ENCODE peak calls at places on chromosome 20, in four cellular contexts. One of them, this sample, is unnamed.

GRCh38 chr20:34977365-34978091 is 21.9 kb downstream of the MYH7B start:
- DNase-seq in K562: peak; percentile 57
- DNase-seq in GM12878: no peak
- DNase-seq in HepG2: peak; percentile 56
- DNase-seq in this sample: no peak

GRCh38 chr20:33733654-33734576 is 2.1 kb downstream of the ZNF341 start:
- DNase-seq in K562: no peak
- DNase-seq in GM12878: peak; percentile 37
- DNase-seq in HepG2: peak; percentile 94
- DNase-seq in this sample: peak; percentile 19

GRCh38 chr20:19552144-19552895 is 205.7 kb upstream of the RIN2 start:
- DNase-seq in K562: no peak
- DNase-seq in GM12878: no peak
- DNase-seq in HepG2: peak; percentile 12
- DNase-seq in this sample: peak; percentile 74

GRCh38 chr20:9035129-9035528 is 33.8 kb upstream of the PLCB4 start:
- DNase-seq in K562: no peak
- DNase-seq in GM12878: no peak
- DNase-seq in HepG2: no peak
- DNase-seq in this sample: no peak

GRCh38 chr20:5181955-5182354 is 55.1 kb downstream of the CDS2 start:
- DNase-seq in K562: no peak
- DNase-seq in GM12878: no peak
- DNase-seq in HepG2: no peak
- DNase-seq in this sample: no peak

GRCh38 chr20:34579191-34579661 is 20.7 kb downstream of the MAP1LC3A start:
- DNase-seq in K562: peak; percentile 17
- DNase-seq in GM12878: no peak
- DNase-seq in HepG2: peak; percentile 45
- DNase-seq in this sample: no peak

GRCh38 chr20:61933951-61934715 is 131.5 kb downstream of the TAF4 start:
- DNase-seq in K562: no peak
- DNase-seq in GM12878: no peak
- DNase-seq in HepG2: no peak
- DNase-seq in this sample: peak; percentile 41

GRCh38 chr20:47217482-47218446 is 138.7 kb downstream of the ZMYND8 start:
- DNase-seq in K562: no peak
- DNase-seq in GM12878: no peak
- DNase-seq in HepG2: no peak
- DNase-seq in this sample: no peak

GRCh38 chr20:3847419-3847940 is 846 bp downstream of the MAVS start:
- DNase-seq in K562: no peak
- DNase-seq in GM12878: no peak
- DNase-seq in HepG2: no peak
- DNase-seq in this sample: no peak

GRCh38 chr20:39277185-39277584 is 315.0 kb downstream of the DHX35 start:
- DNase-seq in K562: no peak
- DNase-seq in GM12878: no peak
- DNase-seq in HepG2: no peak
- DNase-seq in this sample: no peak

GRCh38 chr20:43904195-43904594 is 10.5 kb upstream of the TOX2 start:
- DNase-seq in K562: no peak
- DNase-seq in GM12878: no peak
- DNase-seq in HepG2: peak; percentile 77
- DNase-seq in this sample: peak; percentile 22

GRCh38 chr20:14383326-14383725 is 45.9 kb upstream of the FLRT3 start:
- DNase-seq in K562: no peak
- DNase-seq in GM12878: no peak
- DNase-seq in HepG2: no peak
- DNase-seq in this sample: no peak

GRCh38 chr20:48897298-48898044 is 24.0 kb upstream of the ARFGEF2 start:
- DNase-seq in K562: no peak
- DNase-seq in GM12878: no peak
- DNase-seq in HepG2: no peak
- DNase-seq in this sample: no peak

GRCh38 chr20:19886666-19887288 is 128.7 kb downstream of the RIN2 start:
- DNase-seq in K562: no peak
- DNase-seq in GM12878: no peak
- DNase-seq in HepG2: no peak
- DNase-seq in this sample: no peak

GRCh38 chr20:11814276-11814675 is 103.4 kb upstream of the BTBD3 start:
- DNase-seq in K562: no peak
- DNase-seq in GM12878: no peak
- DNase-seq in HepG2: no peak
- DNase-seq in this sample: no peak

GRCh38 chr20:46011631-46012482 is 3.1 kb downstream of the MMP9 start:
- DNase-seq in K562: peak; percentile 95
- DNase-seq in GM12878: no peak
- DNase-seq in HepG2: peak; percentile 46
- DNase-seq in this sample: peak; percentile 100

GRCh38 chr20:61662946-61663460 is 402.7 kb downstream of the TAF4 start:
- DNase-seq in K562: no peak
- DNase-seq in GM12878: no peak
- DNase-seq in HepG2: no peak
- DNase-seq in this sample: no peak

GRCh38 chr20:5067877-5068276 is 51.9 kb downstream of the PCNA start:
- DNase-seq in K562: no peak
- DNase-seq in GM12878: no peak
- DNase-seq in HepG2: no peak
- DNase-seq in this sample: no peak

GRCh38 chr20:41510224-41510623 is 108.0 kb downstream of the CHD6 start:
- DNase-seq in K562: no peak
- DNase-seq in GM12878: no peak
- DNase-seq in HepG2: no peak
- DNase-seq in this sample: no peak

GRCh38 chr20:50107086-50107645 is 5.8 kb downstream of the UBE2V1 start:
- DNase-seq in K562: no peak
- DNase-seq in GM12878: no peak
- DNase-seq in HepG2: no peak
- DNase-seq in this sample: no peak

GRCh38 chr20:62332421-62332820 is 29.6 kb downstream of the ADRM1 start:
- DNase-seq in K562: no peak
- DNase-seq in GM12878: no peak
- DNase-seq in HepG2: no peak
- DNase-seq in this sample: no peak

GRCh38 chr20:1443085-1443484 is 23.6 kb downstream of the NSFL1C start:
- DNase-seq in K562: no peak
- DNase-seq in GM12878: no peak
- DNase-seq in HepG2: no peak
- DNase-seq in this sample: no peak

GRCh38 chr20:17992847-17993508 is 24.2 kb downstream of the MGME1 start:
- DNase-seq in K562: no peak
- DNase-seq in GM12878: no peak
- DNase-seq in HepG2: no peak
- DNase-seq in this sample: no peak

GRCh38 chr20:50320910-50321796 is 130.5 kb downstream of the CEBPB start:
- DNase-seq in K562: peak; percentile 91
- DNase-seq in GM12878: no peak
- DNase-seq in HepG2: peak; percentile 85
- DNase-seq in this sample: peak; percentile 90

GRCh38 chr20:61968932-61969331 is 96.7 kb downstream of the TAF4 start:
- DNase-seq in K562: no peak
- DNase-seq in GM12878: no peak
- DNase-seq in HepG2: no peak
- DNase-seq in this sample: no peak

GRCh38 chr20:438581-439469 is 23.5 kb downstream of the TBC1D20 start:
- DNase-seq in K562: no peak
- DNase-seq in GM12878: peak; percentile 13
- DNase-seq in HepG2: no peak
- DNase-seq in this sample: no peak

GRCh38 chr20:2005359-2005758 is 11.5 kb upstream of the PDYN start:
- DNase-seq in K562: no peak
- DNase-seq in GM12878: no peak
- DNase-seq in HepG2: no peak
- DNase-seq in this sample: no peak

GRCh38 chr20:25750765-25751696 is 54.4 kb upstream of the ZNF337 start:
- DNase-seq in K562: peak; percentile 45
- DNase-seq in GM12878: peak; percentile 9
- DNase-seq in HepG2: peak; percentile 70
- DNase-seq in this sample: peak; percentile 59

GRCh38 chr20:45611054-45611453 is 18.5 kb upstream of the WFDC10A start:
- DNase-seq in K562: peak; percentile 42
- DNase-seq in GM12878: no peak
- DNase-seq in HepG2: no peak
- DNase-seq in this sample: no peak

GRCh38 chr20:6632187-6632586 is 135.3 kb upstream of the BMP2 start:
- DNase-seq in K562: peak; percentile 1
- DNase-seq in GM12878: no peak
- DNase-seq in HepG2: peak; percentile 25
- DNase-seq in this sample: no peak

GRCh38 chr20:50977066-50978045 is 18.7 kb downstream of the MOCS3 start:
- DNase-seq in K562: no peak
- DNase-seq in GM12878: no peak
- DNase-seq in HepG2: no peak
- DNase-seq in this sample: no peak

GRCh38 chr20:62617711-62618483 is 24.4 kb upstream of the SLCO4A1 start:
- DNase-seq in K562: no peak
- DNase-seq in GM12878: no peak
- DNase-seq in HepG2: peak; percentile 35
- DNase-seq in this sample: no peak

GRCh38 chr20:21505161-21505809 is 8.6 kb downstream of the NKX2-2 start:
- DNase-seq in K562: peak; percentile 66
- DNase-seq in GM12878: no peak
- DNase-seq in HepG2: peak; percentile 55
- DNase-seq in this sample: peak; percentile 94

GRCh38 chr20:48600470-48600945 is 227.3 kb downstream of the PREX1 start:
- DNase-seq in K562: no peak
- DNase-seq in GM12878: no peak
- DNase-seq in HepG2: no peak
- DNase-seq in this sample: no peak

GRCh38 chr20:40493071-40493470 is 196.0 kb downstream of the MAFB start:
- DNase-seq in K562: no peak
- DNase-seq in GM12878: no peak
- DNase-seq in HepG2: no peak
- DNase-seq in this sample: no peak

GRCh38 chr20:47487175-47487917 is 14.3 kb upstream of the NCOA3 start:
- DNase-seq in K562: peak; percentile 71
- DNase-seq in GM12878: peak; percentile 99
- DNase-seq in HepG2: no peak
- DNase-seq in this sample: no peak

GRCh38 chr20:52481443-52481842 is 289.9 kb upstream of the ZFP64 start:
- DNase-seq in K562: peak; percentile 30
- DNase-seq in GM12878: no peak
- DNase-seq in HepG2: no peak
- DNase-seq in this sample: no peak

GRCh38 chr20:44909872-44910689 is at the start of gene PABPC1L:
- DNase-seq in K562: peak; percentile 88
- DNase-seq in GM12878: peak; percentile 13
- DNase-seq in HepG2: peak; percentile 78
- DNase-seq in this sample: peak; percentile 90

GRCh38 chr20:32439132-32439829 is 81.2 kb downstream of the ASXL1 start:
- DNase-seq in K562: peak; percentile 20
- DNase-seq in GM12878: no peak
- DNase-seq in HepG2: no peak
- DNase-seq in this sample: no peak
- TF ChIP-seq NR2C2 in K562: no peak
- TF ChIP-seq NR2C2 in GM12878: no peak
- TF ChIP-seq NR2C2 in HepG2: no peak
- TF ChIP-seq NR2C2 in this sample: no peak

DNA sequence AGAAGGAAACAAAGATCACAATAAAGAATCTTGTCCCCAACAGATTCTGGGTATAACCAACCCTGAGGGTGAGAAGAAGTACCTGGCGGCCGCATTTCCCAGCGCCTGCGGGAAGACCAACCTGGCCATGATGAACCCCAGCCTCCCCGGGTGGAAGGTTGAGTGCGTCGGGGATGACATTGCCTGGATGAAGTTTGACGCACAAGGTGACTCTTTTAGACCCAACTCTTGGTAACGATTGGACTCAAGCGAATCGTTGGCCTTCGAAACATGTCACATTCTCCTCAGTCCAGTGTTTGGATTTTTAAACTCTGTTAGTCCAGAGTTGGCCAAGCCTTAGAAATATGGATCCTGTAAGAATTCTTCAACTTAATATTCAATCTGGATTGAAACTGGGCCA is 2.6 kb downstream of the PCK1 start:
- DNase-seq in K562: no peak
- DNase-seq in GM12878: no peak
- DNase-seq in HepG2: no peak
- DNase-seq in this sample: no peak
- TF ChIP-seq NR2C2 in K562: no peak
- TF ChIP-seq NR2C2 in GM12878: no peak
- TF ChIP-seq NR2C2 in HepG2: no peak
- TF ChIP-seq NR2C2 in this sample: no peak

DNA sequence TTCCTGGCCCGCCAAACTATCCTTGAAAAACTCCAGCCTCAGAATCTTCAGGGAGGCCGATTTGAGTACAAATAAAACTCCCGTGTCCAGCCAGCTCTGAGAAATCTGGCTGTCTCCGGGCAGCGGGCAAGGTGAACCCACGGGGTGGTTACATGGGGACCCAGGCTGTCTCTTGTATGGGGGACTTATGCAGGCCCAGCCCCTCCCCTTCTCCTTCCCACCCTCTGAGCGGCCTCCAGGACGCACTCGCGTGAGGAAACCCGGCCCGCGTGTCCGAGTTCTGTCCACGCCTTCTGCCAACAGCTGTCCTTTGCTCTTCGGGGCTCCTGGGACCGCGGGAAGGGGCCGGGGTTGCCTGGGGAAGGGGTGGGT is 36.3 kb upstream of the BLCAP start:
- DNase-seq in K562: no peak
- DNase-seq in GM12878: no peak
- DNase-seq in HepG2: no peak
- DNase-seq in this sample: no peak
- TF ChIP-seq NR2C2 in K562: no peak
- TF ChIP-seq NR2C2 in GM12878: no peak
- TF ChIP-seq NR2C2 in HepG2: no peak
- TF ChIP-seq NR2C2 in this sample: no peak

GRCh38 chr20:37877832-37878772 is 24.8 kb upstream of the VSTM2L start:
- DNase-seq in K562: no peak
- DNase-seq in GM12878: no peak
- DNase-seq in HepG2: peak; percentile 75
- DNase-seq in this sample: no peak

GRCh38 chr20:37879843-37880242 is 23.1 kb upstream of the VSTM2L start:
- DNase-seq in K562: no peak
- DNase-seq in GM12878: no peak
- DNase-seq in HepG2: no peak
- DNase-seq in this sample: no peak

GRCh38 chr20:37876863-37877262 is 26.1 kb upstream of the VSTM2L start:
- DNase-seq in K562: no peak
- DNase-seq in GM12878: no peak
- DNase-seq in HepG2: no peak
- DNase-seq in this sample: no peak

GRCh38 chr20:37880726-37881591 is 22.0 kb upstream of the VSTM2L start:
- DNase-seq in K562: peak; percentile 71
- DNase-seq in GM12878: no peak
- DNase-seq in HepG2: peak; percentile 70
- DNase-seq in this sample: no peak

GRCh38 chr20:37879003-37879599 is 23.8 kb upstream of the VSTM2L start:
- DNase-seq in K562: no peak
- DNase-seq in GM12878: no peak
- DNase-seq in HepG2: no peak
- DNase-seq in this sample: no peak
- TF ChIP-seq NR2C2 in K562: no peak
- TF ChIP-seq NR2C2 in GM12878: no peak
- TF ChIP-seq NR2C2 in HepG2: peak; percentile 4
- TF ChIP-seq NR2C2 in this sample: no peak

This sample was measured in WTC11.